ENCODE peak calls at places on chromosomes 3 and 15, in nine cellular contexts. A is iris pigment epithelial cell; I is NCI-H1092 treated with DMSO at 0.1 percent for 48 hours; J is H9; B is hippocampal formation; Y is Peyer's patch; W is G401; Q is stimulated activated effector memory CD8-positive, alpha-beta T cell treated with anti-CD3 and anti-CD28 coated beads, Interleukin-12 subunit alpha, Interleukin-12 subunit beta, amount 100 ng/mL, for 72 hours; R is NCI-H1436. N is an unnamed sample.

GRCh38 chr15:33858836-33859235 is 109.5 kb upstream of the CHRM5 start:
- DNase-seq in A (no peak), I (no peak), J (no peak), B (no peak), Y (no peak), W (no peak), Q (no peak), R (no peak), N (no peak)

GRCh38 chr3:33141006-33141405 is 27.2 kb downstream of the CRTAP start:
- DNase-seq in A (no peak), I (no peak), J (no peak), B (no peak), Y (no peak), W (no peak), Q (no peak), R (no peak), N (no peak)

GRCh38 chr3:126026761-126027160 is 57.2 kb downstream of the SLC41A3 start:
- DNase-seq in A (no peak), I (no peak), J (no peak), B (no peak), Y (no peak), W (peak), Q (no peak), R (no peak), N (no peak)

GRCh38 chr3:198028718-198029117 is 68.7 kb downstream of the LMLN start:
- DNase-seq in A (peak), I (no peak), J (no peak), B (no peak), Y (no peak), W (no peak), Q (no peak), R (no peak), N (no peak)

GRCh38 chr15:82393671-82394070 is 35.9 kb upstream of the GOLGA6L9 start:
- DNase-seq in A (peak), I (no peak), J (no peak), B (no peak), Y (no peak), W (no peak), Q (no peak), R (no peak), N (no peak)

GRCh38 chr15:42705336-42705735 is 31.6 kb downstream of the CDAN1 start:
- DNase-seq in A (no peak), I (no peak), J (no peak), B (no peak), Y (no peak), W (no peak), Q (no peak), R (no peak), N (no peak)

GRCh38 chr3:82807781-82808180 is 1046.3 kb upstream of the GBE1 start:
- DNase-seq in A (no peak), I (no peak), J (no peak), B (no peak), Y (no peak), W (no peak), Q (no peak), R (no peak), N (no peak)

GRCh38 chr3:187739125-187739560 is 6.1 kb downstream of the BCL6 start:
- DNase-seq in A (no peak), I (no peak), J (no peak), B (no peak), Y (peak), W (no peak), Q (no peak), R (no peak), N (no peak)

GRCh38 chr3:197308591-197308990 is 10.2 kb upstream of the DLG1 start:
- DNase-seq in A (peak), I (no peak), J (no peak), B (no peak), Y (no peak), W (no peak), Q (no peak), R (no peak), N (no peak)

GRCh38 chr3:15616053-15616452 is 14.5 kb downstream of the BTD start:
- DNase-seq in A (peak), I (no peak), J (no peak), B (no peak), Y (no peak), W (no peak), Q (no peak), R (no peak), N (no peak)

GRCh38 chr3:1275495-1275894 is 182.7 kb downstream of the CNTN6 start:
- DNase-seq in A (peak), I (peak), J (peak), B (no peak), Y (no peak), W (no peak), Q (no peak), R (no peak), N (no peak)

GRCh38 chr3:46759239-46760152 is 41.8 kb upstream of the PRSS50 start:
- DNase-seq in A (no peak), I (no peak), J (no peak), B (no peak), Y (no peak), W (no peak), Q (no peak), R (no peak), N (no peak)

N was measured in amygdala.